ENCODE peak calls at places on chromosomes 4 and X, in nine cellular contexts. P is WTC11; V is activated CD4-positive, alpha-beta T cell treated with anti-CD3 and anti-CD28 coated beads, Interleukin-2, amount 10 ng/mL, durations not matched to agents 7 days and 5 days; X is T-helper 9 cell; L is stimulated activated CD4-positive, alpha-beta T cell treated with anti-CD3 and anti-CD28 coated beads, Interleukin-2, amount 100 ng/mL, for 48 hours; D is epithelial cell of prostate; Y is GM23248; G is A549; I is renal cortical epithelial cell. K is an unnamed sample.

GRCh38 chrX:38717871-38718270 is 83.4 kb upstream of the MID1IP1 start:
- DNase-seq in X (no peak), G (peak; percentile 9), D (no peak), I (no peak), P (no peak), L (no peak), Y (peak; percentile 37), V (peak; percentile 6), K (no peak)

GRCh38 chrX:131704136-131704695 is 160.3 kb downstream of the OR13H1 start:
- DNase-seq in L (no peak), V (no peak), D (no peak), G (peak; percentile 55), I (no peak), Y (peak; percentile 12), P (peak; percentile 15), X (peak; percentile 93), K (no peak)

GRCh38 chr4:173040200-173040599 is 128.4 kb upstream of the GALNT7 start:
- DNase-seq in V (no peak), D (no peak), X (no peak), I (peak; percentile 94), P (no peak), G (no peak), L (no peak), Y (no peak), K (no peak)

GRCh38 chr4:71217688-71218087 is 121.1 kb upstream of the SLC4A4 start:
- DNase-seq in L (no peak), V (no peak), Y (no peak), P (no peak), I (no peak), D (no peak), G (no peak), X (no peak), K (no peak)

GRCh38 chr4:102730968-102731533 is 29.7 kb downstream of the MANBA start:
- DNase-seq in L (no peak), V (no peak), P (peak; percentile 51), X (no peak), G (no peak), D (no peak), Y (no peak), I (no peak), K (no peak)

GRCh38 chrX:38225093-38225492 is 4.4 kb upstream of the SRPX start:
- DNase-seq in I (peak; percentile 5), V (no peak), G (no peak), X (no peak), Y (peak; percentile 57), P (no peak), L (no peak), D (no peak), K (no peak)

GRCh38 chrX:110310000-110310790 is 7.7 kb downstream of the AMMECR1 start:
- DNase-seq in G (no peak), P (no peak), L (no peak), I (no peak), Y (peak; percentile 21), D (no peak), X (no peak), V (no peak), K (peak; percentile 41)

GRCh38 chr4:186190456-186191265 is 706 bp upstream of the CYP4V2 start:
- DNase-seq in I (peak; percentile 50), P (peak; percentile 39), X (peak; percentile 36), V (peak; percentile 52), L (peak; percentile 38), G (peak; percentile 33), D (no peak), Y (peak; percentile 45), K (no peak)

GRCh38 chr4:47011189-47011518 is 17.8 kb upstream of the GABRA4 start:
- DNase-seq in X (no peak), Y (no peak), P (no peak), V (peak; percentile 22), L (no peak), D (no peak), I (no peak), G (no peak), K (no peak)

GRCh38 chrX:17438221-17438620 is 63.2 kb downstream of the NHS start:
- DNase-seq in G (no peak), I (no peak), P (no peak), L (no peak), V (no peak), D (no peak), Y (no peak), X (no peak), K (no peak)

GRCh38 chr4:118927976-118928375 is 39.3 kb downstream of the SYNPO2 start:
- DNase-seq in V (no peak), D (no peak), L (no peak), I (no peak), X (no peak), Y (no peak), P (no peak), G (no peak), K (no peak)

GRCh38 chrX:133645251-133645650 is 230.0 kb upstream of the GPC4 start:
- DNase-seq in G (no peak), D (no peak), P (no peak), Y (peak; percentile 36), V (no peak), L (no peak), X (no peak), I (no peak), K (no peak)

GRCh38 chr4:3073158-3074077 is 920 bp downstream of the HTT-AS start:
- DNase-seq in L (no peak), P (peak; percentile 27), I (no peak), X (no peak), V (peak; percentile 8), Y (no peak), D (no peak), G (no peak), K (no peak)